ENCODE peak calls at places on chromosomes 3 and 15, in eight cellular contexts. O, R, K, V, J, Q, P and C are unnamed samples.

GRCh38 chr3:49813497-49814174 is at the start of gene UBA7:
- DNase-seq in P (peak; percentile 49), J (no peak), R (peak; percentile 18), Q (peak; percentile 75), K (peak; percentile 84), V (peak; percentile 52), O (peak; percentile 82), C (peak; percentile 51)

GRCh38 chr15:99211926-99212325 is 37.5 kb downstream of the TTC23 start:
- DNase-seq in K (no peak), P (no peak), R (no peak), J (no peak), V (no peak), O (no peak), Q (no peak), C (no peak)

GRCh38 chr3:115683773-115684172 is 60.5 kb downstream of the GAP43 start:
- DNase-seq in J (no peak), O (no peak), Q (no peak), V (no peak), P (no peak), R (no peak), K (no peak), C (no peak)

GRCh38 chr3:79618883-79619282 is 148.9 kb downstream of the ROBO1 start:
- DNase-seq in V (no peak), O (no peak), K (no peak), Q (no peak), J (no peak), P (peak; percentile 39), R (no peak), C (no peak)

GRCh38 chr15:59741274-59741906 is 52.3 kb upstream of the BNIP2 start:
- DNase-seq in O (no peak), J (peak; percentile 24), K (no peak), V (no peak), P (no peak), R (no peak), Q (no peak), C (no peak)

GRCh38 chr3:95172549-95172948 is 1109.7 kb downstream of the NSUN3 start:
- DNase-seq in K (no peak), V (no peak), Q (no peak), J (no peak), P (no peak), O (no peak), R (no peak), C (no peak)

GRCh38 chr15:75200765-75201608 is 695 bp upstream of the C15orf39 start:
- DNase-seq in K (peak; percentile 95), J (peak; percentile 36), O (peak; percentile 72), V (no peak), R (no peak), P (peak; percentile 79), Q (peak; percentile 80), C (peak; percentile 84)

GRCh38 chr3:170726976-170727661 is 141.2 kb upstream of the SLC7A14 start:
- DNase-seq in V (no peak), O (no peak), J (no peak), P (peak; percentile 43), K (no peak), Q (no peak), R (no peak), C (no peak)

GRCh38 chr3:133387341-133387740 is 12.5 kb upstream of the BFSP2 start:
- DNase-seq in Q (no peak), R (no peak), K (no peak), V (no peak), P (no peak), O (no peak), J (no peak), C (no peak)

GRCh38 chr15:48393650-48394049 is 62.4 kb downstream of the DUT start:
- DNase-seq in V (no peak), J (no peak), Q (peak; percentile 80), P (no peak), K (no peak), O (no peak), R (no peak), C (no peak)

GRCh38 chr3:126208618-126209256 is 28.4 kb upstream of the ALDH1L1 start:
- DNase-seq in O (no peak), P (peak; percentile 95), Q (peak; percentile 97), V (peak; percentile 91), K (peak; percentile 91), R (peak; percentile 66), J (no peak), C (no peak)

GRCh38 chr3:141686477-141687280 is 51.4 kb upstream of the RNF7 start:
- DNase-seq in J (no peak), R (peak; percentile 45), V (no peak), P (peak; percentile 13), O (no peak), K (peak; percentile 11), Q (peak; percentile 83), C (no peak)

GRCh38 chr3:64108281-64108680 is 85.0 kb upstream of the PSMD6 start:
- DNase-seq in Q (no peak), J (no peak), R (no peak), V (no peak), O (no peak), K (no peak), P (no peak), C (no peak)

GRCh38 chr3:46299608-46300460 is 54.1 kb upstream of the CCR2 start:
- DNase-seq in O (no peak), P (no peak), Q (no peak), J (no peak), R (no peak), K (no peak), V (no peak), C (no peak)

GRCh38 chr15:62603757-62604156 is 438.7 kb upstream of the C2CD4B start:
- DNase-seq in O (no peak), P (peak; percentile 16), J (no peak), R (no peak), Q (no peak), K (no peak), V (no peak), C (no peak)

GRCh38 chr15:58332676-58333400 is 99.0 kb upstream of the LIPC start:
- DNase-seq in O (no peak), K (no peak), J (no peak), P (peak; percentile 20), Q (no peak), V (peak; percentile 55), R (no peak), C (no peak)

GRCh38 chr3:31288641-31289100 is 244.1 kb upstream of the STT3B start:
- DNase-seq in R (peak; percentile 15), J (peak; percentile 62), K (no peak), V (peak; percentile 27), O (no peak), Q (no peak), P (peak; percentile 90), C (peak; percentile 68)

GRCh38 chr3:111906667-111907066 is 47.6 kb downstream of the PHLDB2 start:
- DNase-seq in V (no peak), O (no peak), Q (no peak), J (no peak), P (no peak), R (no peak), K (no peak), C (no peak)

GRCh38 chr15:42092666-42093445 is 1.5 kb downstream of the PLA2G4D start:
- DNase-seq in V (no peak), K (peak; percentile 45), R (no peak), J (no peak), P (no peak), O (no peak), Q (no peak), C (no peak)

GRCh38 chr15:33007295-33007855 is 187.1 kb downstream of the FMN1 start:
- DNase-seq in O (no peak), P (no peak), V (no peak), K (no peak), R (no peak), Q (no peak), J (no peak), C (no peak)

DNA sequence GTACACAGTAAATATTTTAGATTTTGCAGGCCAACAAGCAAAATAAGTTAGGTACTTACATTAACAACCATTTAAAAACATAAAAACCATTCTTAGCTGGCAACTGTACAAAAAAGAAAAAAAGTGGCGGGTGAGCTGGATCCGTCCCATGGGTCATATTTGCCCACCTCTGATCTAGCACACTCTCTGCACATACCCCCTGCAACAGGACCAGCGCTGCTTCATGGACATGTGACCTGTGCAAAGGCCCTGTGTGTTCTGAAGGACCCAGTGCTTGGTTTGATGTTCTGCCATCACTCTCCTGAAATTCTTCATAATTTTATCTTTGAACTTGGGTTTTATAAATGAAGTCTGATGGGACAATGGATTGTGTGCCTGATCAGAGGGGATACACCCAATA is 72.5 kb upstream of the ACAN start:
- DNase-seq in O (no peak), Q (no peak), J (no peak), P (no peak), R (no peak), K (no peak), V (no peak), C (no peak)
- TF ChIP-seq CTCF in O (no peak), Q (no peak), J (no peak), P (no peak), R (no peak), K (no peak), V (no peak), C (no peak)

GRCh38 chr3:150349314-150350097 is 58.6 kb upstream of the TSC22D2 start:
- DNase-seq in R (no peak), J (no peak), K (peak; percentile 64), V (no peak), P (peak; percentile 67), O (no peak), Q (peak; percentile 78), C (no peak)
- TF ChIP-seq CTCF in R (peak; percentile 30), J (no peak), K (no peak), V (no peak), P (no peak), O (no peak), Q (no peak), C (no peak)

DNA sequence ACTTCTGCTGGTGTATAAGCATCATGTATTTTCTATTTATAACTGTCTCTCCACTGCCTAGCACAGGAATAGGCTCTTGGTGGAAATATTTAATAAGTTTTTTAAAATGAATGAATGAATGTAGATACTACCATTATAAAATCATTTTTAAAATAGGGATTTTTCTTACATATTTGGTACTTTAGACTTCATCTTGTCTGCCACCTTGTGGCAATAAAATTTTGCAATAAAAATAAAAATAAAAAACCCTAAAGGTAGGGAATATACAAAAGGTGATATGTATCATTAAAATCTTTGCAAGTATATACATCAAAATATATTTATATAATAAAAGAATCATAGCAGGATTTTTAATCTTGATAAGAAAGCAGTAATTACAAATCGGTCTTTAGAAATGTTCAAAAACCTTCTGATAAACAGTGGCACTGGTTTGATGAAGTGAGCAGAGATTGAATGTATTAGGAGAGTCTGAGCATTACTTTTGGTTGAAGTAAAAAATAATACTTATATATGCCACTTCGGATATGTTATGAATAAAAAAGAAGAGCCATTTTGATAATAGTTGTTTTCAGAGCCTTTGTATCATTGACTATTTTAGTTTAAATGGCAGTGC is 95.2 kb downstream of the SPATA16 start:
- DNase-seq in P (no peak), V (no peak), K (no peak), Q (no peak), R (no peak), O (no peak), J (no peak), C (no peak)
- TF ChIP-seq CTCF in P (peak; percentile 84), V (no peak), K (peak; percentile 43), Q (no peak), R (peak; percentile 16), O (no peak), J (peak; percentile 37), C (no peak)

DNA sequence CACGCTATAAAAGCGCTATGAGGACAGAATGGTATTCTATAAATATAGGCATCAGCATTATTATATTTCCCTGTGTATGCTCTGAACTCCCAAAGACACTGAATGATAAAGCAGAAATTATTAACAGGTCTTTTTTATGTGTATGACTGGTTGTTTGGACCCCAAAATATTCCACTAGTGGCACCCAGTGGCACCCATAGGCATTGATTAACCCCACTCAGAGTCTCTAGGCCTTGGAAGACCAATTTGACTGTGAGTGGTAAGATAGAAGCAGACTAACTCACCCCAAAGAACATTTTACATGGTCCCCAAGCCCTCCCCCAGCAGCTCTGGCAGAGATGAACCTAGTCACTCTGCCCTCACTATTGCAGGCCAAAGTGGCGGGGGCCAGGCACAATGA is 45.4 kb upstream of the UBE2E1 start:
- DNase-seq in R (no peak), K (no peak), Q (no peak), P (no peak), J (no peak), O (no peak), V (no peak), C (peak; percentile 19)
- TF ChIP-seq CTCF in R (no peak), K (no peak), Q (no peak), P (no peak), J (no peak), O (no peak), V (no peak), C (no peak)